ENCODE peak calls at places on chromosome 20, in nine cellular contexts. I is fibroblast of lung, S is transverse colon, G is cardiac muscle cell, V is left ventricle myocardium inferior, J is endothelial cell of umbilical vein, O is mesendoderm, F is heart left ventricle, R is SJCRH30. T is an unnamed sample.

GRCh38 chr20:10922941-10923340 is 249.1 kb upstream of the JAG1 start:
- DNase-seq in R (peak; percentile 34), I (peak; percentile 96), F (no peak), S (no peak), O (peak; percentile 19), G (peak; percentile 90), J (no peak), V (no peak), T (no peak)

GRCh38 chr20:49557449-49557848 is 10.5 kb downstream of the PTGIS start:
- DNase-seq in G (no peak), J (peak; percentile 32), R (no peak), I (no peak), F (no peak), O (no peak), S (no peak), V (no peak), T (no peak)

GRCh38 chr20:48647873-48648272 is 179.9 kb downstream of the PREX1 start:
- DNase-seq in S (no peak), J (no peak), O (no peak), F (no peak), I (no peak), V (no peak), G (no peak), R (no peak), T (no peak)

GRCh38 chr20:32560989-32561830 is 23.9 kb downstream of the NOL4L start:
- DNase-seq in O (no peak), S (no peak), G (peak; percentile 27), V (no peak), I (no peak), J (no peak), R (peak; percentile 78), F (no peak), T (no peak)

GRCh38 chr20:50743087-50743486 is 11.7 kb downstream of the PARD6B start:
- DNase-seq in F (no peak), G (no peak), V (no peak), R (no peak), O (no peak), I (no peak), J (no peak), S (no peak), T (no peak)

GRCh38 chr20:50762435-50763201 is 31.2 kb downstream of the PARD6B start:
- DNase-seq in V (peak; percentile 82), F (peak; percentile 82), G (peak; percentile 61), S (peak; percentile 62), J (no peak), I (peak; percentile 78), O (no peak), R (peak; percentile 67), T (no peak)

GRCh38 chr20:45346851-45347250 is 1.4 kb downstream of the SDC4 start:
- DNase-seq in O (peak; percentile 75), V (no peak), I (no peak), J (no peak), R (no peak), G (no peak), F (no peak), S (no peak), T (no peak)

GRCh38 chr20:8363970-8364733 is 232.1 kb downstream of the PLCB1 start:
- DNase-seq in S (no peak), O (no peak), V (no peak), J (no peak), F (no peak), R (no peak), I (no peak), G (no peak), T (no peak)

GRCh38 chr20:4256886-4257285 is 241.5 kb upstream of the RNF24 start:
- DNase-seq in F (no peak), I (no peak), V (no peak), O (peak; percentile 8), R (no peak), S (no peak), J (no peak), G (no peak), T (no peak)

GRCh38 chr20:54212226-54212625 is 4.3 kb downstream of the PFDN4 start:
- DNase-seq in S (no peak), V (no peak), O (no peak), F (no peak), G (peak; percentile 84), J (no peak), R (peak; percentile 67), I (peak; percentile 65), T (no peak)

GRCh38 chr20:760751-761417 is 7.4 kb downstream of the SLC52A3 start:
- DNase-seq in I (no peak), S (no peak), V (no peak), F (no peak), R (no peak), G (peak; percentile 42), J (peak; percentile 26), O (peak; percentile 73), T (no peak)

GRCh38 chr20:24376523-24377085 is 92.8 kb upstream of the SYNDIG1 start:
- DNase-seq in O (no peak), S (no peak), G (peak; percentile 45), V (no peak), J (no peak), I (peak; percentile 91), F (no peak), R (no peak), T (no peak)

GRCh38 chr20:47466704-47467459 is 34.8 kb upstream of the NCOA3 start:
- DNase-seq in F (no peak), G (no peak), O (no peak), J (no peak), V (no peak), R (no peak), S (no peak), I (no peak), T (no peak)

GRCh38 chr20:12159266-12159665 is 241.6 kb downstream of the BTBD3 start:
- DNase-seq in O (no peak), V (no peak), I (no peak), S (no peak), J (no peak), R (no peak), G (no peak), F (no peak), T (no peak)

GRCh38 chr20:25308671-25309394 is 60.9 kb downstream of the PYGB start:
- DNase-seq in O (no peak), S (no peak), R (no peak), J (no peak), F (no peak), G (peak; percentile 45), I (peak; percentile 82), V (no peak), T (peak; percentile 76)

GRCh38 chr20:62066983-62067433 is 1.3 kb upstream of the TAF4 start:
- DNase-seq in O (peak; percentile 48), R (peak; percentile 69), I (no peak), J (no peak), V (no peak), F (no peak), S (peak; percentile 46), G (peak; percentile 42), T (no peak)

GRCh38 chr20:52031206-52031573 is 160.4 kb downstream of the ZFP64 start:
- DNase-seq in G (no peak), V (no peak), O (no peak), J (no peak), S (no peak), I (peak; percentile 33), F (no peak), R (no peak), T (no peak)

GRCh38 chr20:50826121-50826520 is 31.3 kb downstream of the BCAS4 start:
- DNase-seq in F (no peak), I (peak; percentile 38), R (no peak), O (no peak), V (no peak), G (no peak), S (no peak), J (no peak), T (no peak)

GRCh38 chr20:20525214-20525613 is 157.3 kb downstream of the INSM1 start:
- DNase-seq in I (no peak), J (no peak), V (no peak), F (no peak), S (no peak), R (no peak), G (no peak), O (no peak), T (no peak)
- H3K4me1 ChIP-seq in I (no peaks in the 10 kb centered on the region), J (no peaks in the 10 kb centered on the region), V (peaks cover 12% of the 10 kb centered on the region), F (no peaks in the 10 kb centered on the region), S (no peaks in the 10 kb centered on the region), R (no peaks in the 10 kb centered on the region), G (no peaks in the 10 kb centered on the region), O (no peaks in the 10 kb centered on the region), T (peaks cover 4% of the 10 kb centered on the region)

DNA sequence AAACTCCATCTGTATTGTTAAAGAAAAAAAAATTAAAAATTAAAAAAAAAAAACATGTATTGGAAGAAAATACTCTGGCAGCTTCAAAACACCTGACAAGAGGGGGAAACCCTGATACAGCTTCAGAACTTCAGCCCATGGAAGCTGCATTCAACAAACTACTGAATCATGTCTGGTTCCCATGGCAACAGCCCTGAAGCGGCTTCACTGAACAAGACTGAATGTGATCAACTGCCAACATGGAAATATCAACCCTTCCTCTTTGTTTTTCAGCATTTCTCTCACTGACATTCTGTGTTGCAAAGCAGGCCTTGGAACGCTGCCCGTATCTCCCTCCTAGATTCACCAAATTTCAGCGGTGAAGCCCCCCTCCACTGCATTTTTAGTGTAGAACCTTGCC is 91.3 kb upstream of the SHLD1 start:
- DNase-seq in G (peak; percentile 96), S (peak; percentile 44), V (peak; percentile 50), O (peak; percentile 22), I (peak; percentile 91), R (peak; percentile 19), J (peak; percentile 91), F (peak; percentile 53), T (peak; percentile 85)
- H3K4me1 ChIP-seq in G (peaks cover 22% of the 10 kb centered on the region), S (peaks cover 20% of the 10 kb centered on the region), V (peaks cover 37% of the 10 kb centered on the region), O (no peaks in the 10 kb centered on the region), I (peaks cover 3% of the 10 kb centered on the region), R (peaks cover 3% of the 10 kb centered on the region), J (peaks cover 26% of the 10 kb centered on the region), F (peaks cover 29% of the 10 kb centered on the region), T (peaks cover 42% of the 10 kb centered on the region)

DNA sequence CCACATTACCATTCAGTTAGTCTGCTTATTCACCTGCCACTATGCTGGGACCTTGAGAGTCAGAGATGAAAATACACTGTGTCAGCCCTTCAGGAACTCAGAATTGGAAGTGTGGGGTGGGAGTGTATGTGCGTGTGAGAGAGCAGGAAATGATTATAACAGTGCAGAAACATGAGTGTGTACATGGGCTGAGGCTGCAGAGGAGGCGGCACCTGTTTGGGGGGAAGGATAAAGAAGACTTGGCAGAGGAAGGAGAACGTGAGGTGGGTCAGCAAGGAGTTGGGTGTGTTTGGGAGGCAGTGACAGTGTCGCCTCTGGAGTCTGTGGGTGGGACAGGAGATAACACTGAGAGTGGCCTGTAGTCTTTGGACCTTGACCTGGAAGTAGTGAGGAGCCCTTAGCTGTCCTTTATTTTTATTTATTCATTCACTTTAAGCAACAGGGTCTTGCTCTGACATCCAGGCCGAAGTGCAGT is 3.1 kb downstream of the CHMP4B start:
- DNase-seq in I (no peak), S (peak; percentile 65), V (no peak), R (no peak), J (peak; percentile 66), F (no peak), O (no peak), G (no peak), T (no peak)
- H3K4me1 ChIP-seq in I (no peaks in the 10 kb centered on the region), S (peaks cover 47% of the 10 kb centered on the region), V (peaks cover 85% of the 10 kb centered on the region), R (peaks cover 4% of the 10 kb centered on the region), J (peaks cover 23% of the 10 kb centered on the region), F (peaks cover 16% of the 10 kb centered on the region), O (peaks cover 5% of the 10 kb centered on the region), G (peaks cover 14% of the 10 kb centered on the region), T (peaks cover 62% of the 10 kb centered on the region)

DNA sequence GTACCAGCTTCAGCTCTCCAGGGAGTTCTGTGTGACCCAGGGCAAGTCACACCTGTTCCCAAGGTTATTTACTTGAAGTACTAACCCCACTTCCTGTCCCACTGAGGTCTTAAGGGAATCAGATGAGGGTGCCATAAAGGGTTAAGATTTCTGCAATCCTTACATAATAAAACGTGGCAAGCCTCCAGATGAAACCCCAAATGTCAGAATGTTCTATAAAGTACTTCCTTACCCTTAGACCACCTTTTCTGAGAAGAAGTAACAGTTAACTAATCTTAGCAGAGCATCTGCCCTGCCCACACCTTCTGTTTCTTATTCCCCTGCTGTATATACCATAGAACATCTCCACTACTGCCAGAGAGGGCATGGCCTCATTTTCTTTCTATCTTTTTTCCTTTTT is 6.0 kb upstream of the AVP start:
- DNase-seq in G (no peak), I (no peak), V (no peak), S (no peak), F (no peak), R (no peak), J (no peak), O (no peak), T (no peak)
- H3K4me1 ChIP-seq in G (no peaks in the 10 kb centered on the region), I (no peaks in the 10 kb centered on the region), V (peaks cover 9% of the 10 kb centered on the region), S (no peaks in the 10 kb centered on the region), F (no peaks in the 10 kb centered on the region), R (no peaks in the 10 kb centered on the region), J (peaks cover 6% of the 10 kb centered on the region), O (no peaks in the 10 kb centered on the region), T (peaks cover 12% of the 10 kb centered on the region)